ENCODE peak calls at places on chromosome 14, in six cellular contexts. X is H1, F is K562, K is HepG2, P is GM12878, Q is GM12892. A is an unnamed sample.

GRCh38 chr14:73599494-73599893 is 7.8 kb downstream of the ACOT4 start:
- DNase-seq in X (no peak), F (no peak), Q (no peak), P (no peak), K (no peak), A (no peak)

GRCh38 chr14:75046899-75047298 is 4.4 kb downstream of the MLH3 start:
- DNase-seq in P (no peak), X (no peak), Q (no peak), K (no peak), F (no peak), A (no peak)

GRCh38 chr14:79629372-79629771 is 581.9 kb downstream of the DIO2 start:
- DNase-seq in X (no peak), K (no peak), P (no peak), Q (no peak), F (no peak), A (no peak)

GRCh38 chr14:104357689-104358527 is 219.5 kb downstream of the KIF26A start:
- DNase-seq in P (no peak), F (no peak), X (no peak), Q (no peak), K (no peak), A (no peak)

GRCh38 chr14:49962616-49963015 is 69.7 kb downstream of the ARF6 start:
- DNase-seq in X (no peak), K (no peak), F (peak), P (no peak), Q (peak), A (peak)

GRCh38 chr14:65628664-65629063 is 216.1 kb downstream of the FUT8 start:
- DNase-seq in P (no peak), K (no peak), F (no peak), Q (no peak), X (no peak), A (no peak)

GRCh38 chr14:21852061-21852664 is 178.5 kb upstream of the OR4E1 start:
- DNase-seq in K (peak), X (peak), P (no peak), Q (no peak), F (peak), A (no peak)

GRCh38 chr14:41087056-41087455 is 519.6 kb upstream of the LRFN5 start:
- DNase-seq in F (no peak), Q (no peak), K (no peak), X (no peak), P (no peak), A (no peak)

GRCh38 chr14:44490966-44491365 is 16.1 kb downstream of the FSCB start:
- DNase-seq in Q (no peak), X (no peak), F (no peak), P (no peak), K (no peak), A (no peak)

GRCh38 chr14:22152161-22152870 is 436.7 kb downstream of the DAD1 start:
- DNase-seq in K (no peak), P (no peak), F (no peak), X (no peak), Q (no peak), A (no peak)

GRCh38 chr14:90139199-90139598 is 77.4 kb downstream of the KCNK13 start:
- DNase-seq in Q (no peak), F (no peak), P (no peak), X (no peak), K (no peak), A (no peak)

GRCh38 chr14:90137807-90138206 is 76.0 kb downstream of the KCNK13 start:
- DNase-seq in F (no peak), X (no peak), K (no peak), Q (no peak), P (no peak), A (no peak)

GRCh38 chr14:90140298-90140955 is 78.6 kb downstream of the KCNK13 start:
- DNase-seq in X (no peak), P (no peak), K (no peak), Q (no peak), F (no peak), A (no peak)

GRCh38 chr14:90136904-90137303 is 75.1 kb downstream of the KCNK13 start:
- DNase-seq in P (no peak), Q (no peak), X (no peak), F (no peak), K (no peak), A (no peak)

DNA sequence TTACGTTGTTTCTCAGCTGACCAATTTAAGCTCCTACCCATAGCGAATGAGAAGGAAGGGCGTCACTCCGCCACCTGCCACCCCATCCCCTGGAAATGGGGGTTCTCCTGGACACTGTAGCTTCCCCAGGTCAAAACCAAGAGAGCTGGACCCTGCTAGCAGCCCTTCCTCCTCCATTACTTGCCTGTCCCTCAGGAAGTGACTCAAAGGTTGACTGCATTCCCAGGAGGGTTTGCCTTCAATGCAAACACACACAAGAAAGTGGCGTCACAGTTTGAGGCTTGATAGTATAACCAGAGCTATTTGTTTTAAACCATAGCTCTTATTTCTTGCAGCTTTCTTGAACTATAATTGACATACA is 79.1 kb downstream of the KCNK13 start:
- DNase-seq in P (no peak), Q (no peak), F (no peak), X (no peak), K (no peak), A (no peak)
- TF ChIP-seq TAF1 in P (no peak), Q (no peak), F (no peak), X (no peak), K (no peak), A (no peak)

GRCh38 chr14:77458249-77458950 is 507 bp downstream of the AHSA1 start:
- DNase-seq in P (no peak), F (peak), X (no peak), Q (no peak), K (peak), A (no peak)

GRCh38 chr14:77457115-77457521 is 283 bp downstream of the VIPAS39 start:
- DNase-seq in K (no peak), P (no peak), X (no peak), F (no peak), Q (no peak), A (no peak)

GRCh38 chr14:77459072-77459723 is 1.3 kb downstream of the AHSA1 start:
- DNase-seq in P (peak), K (peak), Q (no peak), F (peak), X (peak), A (no peak)

GRCh38 chr14:77455966-77456640 is 1.3 kb downstream of the VIPAS39 start:
- DNase-seq in P (no peak), F (no peak), Q (no peak), K (no peak), X (no peak), A (no peak)

DNA sequence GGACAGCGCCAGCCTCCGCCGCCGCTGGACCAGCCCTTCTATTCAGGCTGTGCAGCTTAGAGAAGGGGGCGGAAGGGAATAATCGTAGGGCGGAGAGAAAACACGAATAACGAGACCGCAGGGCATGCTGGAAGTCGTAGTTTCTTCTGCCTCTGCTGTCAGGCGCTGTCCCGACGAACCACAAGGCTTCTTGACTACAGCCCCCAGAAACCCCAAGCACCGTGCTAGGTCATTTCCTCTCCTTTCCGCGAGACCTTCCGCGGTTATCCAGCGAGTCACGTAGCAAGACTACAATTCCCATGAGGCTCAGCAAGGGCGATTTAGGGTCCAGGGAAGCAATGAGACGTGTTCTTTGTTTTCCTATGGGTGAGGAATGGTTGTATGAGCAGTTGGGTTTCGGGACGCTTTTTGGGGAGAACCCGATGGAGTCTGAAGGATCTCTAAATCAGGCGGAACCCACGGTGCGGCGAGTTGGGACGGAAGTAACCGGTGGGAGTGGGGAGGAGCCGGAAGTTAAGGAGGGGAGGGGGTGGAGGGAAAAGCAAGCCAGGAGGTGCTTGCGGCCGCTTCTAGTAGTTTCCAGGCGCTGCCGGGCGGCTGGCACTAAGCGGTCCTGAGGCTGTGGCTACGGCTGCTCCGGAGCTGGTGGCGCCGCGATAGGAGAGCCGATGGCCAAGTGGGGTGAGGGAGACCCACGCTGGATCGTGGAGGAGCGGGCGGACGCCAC is at the start of the genes AHSA1 and VIPAS39:
- DNase-seq in X (peak), P (peak), F (peak), K (peak), Q (peak), A (peak)
- TF ChIP-seq POLR2A in X (peak), P (peak), F (peak), K (peak), Q (peak), A (peak)

GRCh38 chr14:55814873-55815272 is 234.9 kb downstream of the KTN1 start:
- DNase-seq in F (no peak), X (no peak), K (no peak), P (no peak), Q (no peak), A (no peak)
- TF ChIP-seq TAF1 in F (no peak), X (no peak), K (no peak), P (no peak), Q (no peak), A (no peak)

GRCh38 chr14:24271134-24271833 is at the start of gene RABGGTA:
- DNase-seq in Q (peak), X (peak), P (peak), F (peak), K (peak), A (peak)
- TF ChIP-seq POLR2A in Q (peak), X (peak), P (peak), F (peak), K (peak), A (peak)

A was measured in GM12891.